ENCODE peak calls at places on chromosomes 5 and 9, in nine cellular contexts. N is endodermal cell, L is HFFc6, Z is foreskin fibroblast, E is RWPE1, A is breast epithelium, H is astrocyte, R is upper lobe of right lung, M is right lobe of liver. G is an unnamed sample.

GRCh38 chr9:133545494-133546286 is 11.2 kb downstream of the ADAMTSL2 start:
- DNase-seq in A (no peak), N (no peak), L (no peak), R (no peak), M (no peak), Z (no peak), H (no peak), E (no peak), G (no peak)

GRCh38 chr5:179297486-179298180 is 47.6 kb downstream of the ADAMTS2 start:
- DNase-seq in R (peak), M (no peak), Z (no peak), N (no peak), L (no peak), E (no peak), A (no peak), H (no peak), G (no peak)

GRCh38 chr9:124810513-124811355 is 33.8 kb downstream of the OLFML2A start:
- DNase-seq in H (peak), R (no peak), M (no peak), A (peak), Z (peak), N (peak), E (peak), L (peak), G (no peak)

GRCh38 chr5:67971223-67971830 is 244.2 kb upstream of the PIK3R1 start:
- DNase-seq in Z (peak), L (no peak), R (no peak), E (peak), M (peak), H (peak), N (no peak), A (no peak), G (no peak)

GRCh38 chr5:132293066-132293991 is 865 bp upstream of the SLC22A4 start:
- DNase-seq in Z (peak), M (peak), A (peak), N (peak), R (peak), H (peak), E (peak), L (peak), G (peak)

GRCh38 chr5:132237141-132237540 is 9.5 kb upstream of the P4HA2 start:
- DNase-seq in A (no peak), Z (no peak), N (peak), H (peak), R (peak), E (no peak), L (no peak), M (no peak), G (no peak)

GRCh38 chr5:32498484-32498883 is 53.9 kb upstream of the ZFR start:
- DNase-seq in E (no peak), N (no peak), Z (no peak), R (no peak), H (no peak), M (no peak), L (no peak), A (no peak), G (no peak)

GRCh38 chr5:178399723-178400115 is 167.1 kb upstream of the PHYKPL start:
- DNase-seq in L (no peak), Z (no peak), E (no peak), N (no peak), H (no peak), A (no peak), M (peak), R (no peak), G (no peak)

GRCh38 chr5:1504244-1504595 is 19.5 kb downstream of the LPCAT1 start:
- DNase-seq in H (no peak), M (no peak), A (no peak), R (no peak), Z (no peak), E (no peak), L (no peak), N (no peak), G (no peak)

GRCh38 chr5:172549708-172550095 is 91.4 kb upstream of the NEURL1B start:
- DNase-seq in M (no peak), H (no peak), A (no peak), L (no peak), N (no peak), Z (no peak), E (no peak), R (peak), G (no peak)

GRCh38 chr5:14509556-14509955 is 72.0 kb upstream of the OTULINL start:
- DNase-seq in N (no peak), E (no peak), H (no peak), R (no peak), M (no peak), A (no peak), L (no peak), Z (no peak), G (no peak)

GRCh38 chr5:127858116-127858784 is 155.1 kb downstream of the CCDC192 start:
- DNase-seq in N (no peak), L (no peak), R (no peak), M (no peak), Z (no peak), H (peak), E (no peak), A (no peak), G (no peak)

GRCh38 chr9:16704489-16705111 is 165.9 kb downstream of the BNC2 start:
- DNase-seq in A (no peak), Z (no peak), N (peak), L (no peak), M (no peak), E (no peak), H (no peak), R (no peak), G (no peak)

GRCh38 chr9:136762915-136763648 is 1.2 kb downstream of the LCN15 start:
- DNase-seq in A (no peak), L (no peak), N (peak), E (peak), Z (peak), H (no peak), M (no peak), R (peak), G (peak)

GRCh38 chr5:9233712-9234111 is 312.2 kb downstream of the SEMA5A start:
- DNase-seq in L (peak), A (no peak), Z (peak), M (no peak), N (no peak), H (peak), E (no peak), R (no peak), G (no peak)

GRCh38 chr9:18348086-18348485 is 125.9 kb upstream of the ADAMTSL1 start:
- DNase-seq in E (no peak), A (no peak), L (no peak), Z (no peak), H (no peak), N (no peak), M (no peak), R (no peak), G (no peak)

GRCh38 chr5:29054282-29054681 is 2015.9 kb upstream of the CDH9 start:
- DNase-seq in A (no peak), M (no peak), R (no peak), L (no peak), H (no peak), Z (no peak), N (no peak), E (peak), G (no peak)

GRCh38 chr5:147055304-147055826 is 176.8 kb upstream of the PPP2R2B start:
- DNase-seq in N (no peak), Z (no peak), R (no peak), A (no peak), E (no peak), H (no peak), M (no peak), L (no peak), G (no peak)

GRCh38 chr5:68240196-68240595 is 24.6 kb downstream of the PIK3R1 start:
- DNase-seq in L (no peak), Z (no peak), N (no peak), R (no peak), A (no peak), H (no peak), E (no peak), M (no peak), G (peak)

GRCh38 chr5:54673523-54674225 is 156.1 kb downstream of the SNX18 start:
- DNase-seq in M (peak), Z (peak), R (peak), L (no peak), E (no peak), H (no peak), A (no peak), N (no peak), G (peak)

GRCh38 chr5:24059006-24059405 is 551.6 kb downstream of the PRDM9 start:
- DNase-seq in N (no peak), A (no peak), H (peak), Z (peak), E (no peak), M (no peak), R (no peak), L (no peak), G (no peak)

GRCh38 chr5:123875444-123876264 is 363.7 kb downstream of the CSNK1G3 start:
- DNase-seq in L (no peak), H (no peak), A (no peak), N (peak), R (no peak), M (no peak), Z (no peak), E (no peak), G (no peak)

GRCh38 chr5:77851229-77852067 is 75.3 kb upstream of the TBCA start:
- DNase-seq in N (peak), L (no peak), A (no peak), Z (peak), R (no peak), M (no peak), H (no peak), E (peak), G (peak)

GRCh38 chr5:134647750-134648424 is 698 bp upstream of the SEC24A start:
- DNase-seq in M (peak), Z (peak), R (no peak), N (no peak), A (no peak), L (peak), H (peak), E (peak), G (peak)

GRCh38 chr9:116791314-116791713 is 104.2 kb downstream of the TRIM32 start:
- DNase-seq in A (no peak), Z (no peak), M (no peak), L (no peak), H (no peak), R (no peak), E (no peak), N (no peak), G (no peak)

GRCh38 chr5:128169369-128170017 is 85.9 kb downstream of the SLC12A2 start:
- DNase-seq in H (no peak), E (no peak), L (no peak), R (no peak), Z (no peak), A (no peak), N (no peak), M (no peak), G (no peak)

GRCh38 chr9:89442981-89443817 is 54.7 kb downstream of the SEMA4D start:
- DNase-seq in M (no peak), R (no peak), N (no peak), L (no peak), E (no peak), A (no peak), H (no peak), Z (no peak), G (peak)

GRCh38 chr5:143314664-143315063 is 88.8 kb downstream of the NR3C1 start:
- DNase-seq in R (no peak), L (peak), N (no peak), A (no peak), Z (peak), H (peak), E (peak), M (no peak), G (no peak)

GRCh38 chr5:56160723-56161445 is 72.2 kb downstream of the ANKRD55 start:
- DNase-seq in H (no peak), E (no peak), R (no peak), Z (no peak), M (no peak), L (no peak), A (no peak), N (no peak), G (no peak)

GRCh38 chr5:131571669-131572168 is 63.3 kb downstream of the RAPGEF6 start:
- DNase-seq in H (no peak), N (no peak), E (no peak), Z (no peak), L (no peak), A (no peak), R (no peak), M (no peak), G (no peak)

GRCh38 chr9:68740561-68740960 is 35.5 kb downstream of the PIP5K1B start:
- DNase-seq in Z (no peak), H (no peak), M (no peak), E (no peak), L (no peak), A (no peak), R (no peak), N (no peak), G (no peak)

GRCh38 chr5:19140276-19140675 is 847.7 kb downstream of the CDH18 start:
- DNase-seq in N (no peak), A (no peak), E (no peak), R (no peak), H (no peak), M (no peak), L (no peak), Z (no peak), G (no peak)

GRCh38 chr9:108704156-108704852 is 151.5 kb downstream of the ACTL7B start:
- DNase-seq in E (peak), N (no peak), M (no peak), H (peak), L (no peak), A (no peak), R (no peak), Z (peak), G (no peak)

GRCh38 chr5:93359296-93359957 is 221.6 kb downstream of the NR2F1-AS1 start:
- DNase-seq in H (peak), A (no peak), N (no peak), Z (peak), R (no peak), E (peak), L (peak), M (no peak), G (no peak)

GRCh38 chr5:176450077-176450476 is 1.9 kb downstream of the FAF2 start:
- DNase-seq in N (no peak), L (no peak), E (no peak), A (no peak), R (no peak), Z (no peak), M (no peak), H (no peak), G (no peak)

GRCh38 chr5:158320178-158320674 is 461.3 kb upstream of the CLINT1 start:
- DNase-seq in N (no peak), E (no peak), L (no peak), R (no peak), M (no peak), A (no peak), H (no peak), Z (no peak), G (no peak)

GRCh38 chr9:2319421-2319820 is 302.2 kb upstream of the VLDLR start:
- DNase-seq in H (no peak), N (no peak), R (no peak), M (no peak), Z (peak), E (no peak), L (no peak), A (no peak), G (no peak)
- TF ChIP-seq CTCF in H (no peak), N (no peak), R (no peak), M (no peak), Z (no peak), E (no peak), L (no peak), A (no peak), G (no peak)

DNA sequence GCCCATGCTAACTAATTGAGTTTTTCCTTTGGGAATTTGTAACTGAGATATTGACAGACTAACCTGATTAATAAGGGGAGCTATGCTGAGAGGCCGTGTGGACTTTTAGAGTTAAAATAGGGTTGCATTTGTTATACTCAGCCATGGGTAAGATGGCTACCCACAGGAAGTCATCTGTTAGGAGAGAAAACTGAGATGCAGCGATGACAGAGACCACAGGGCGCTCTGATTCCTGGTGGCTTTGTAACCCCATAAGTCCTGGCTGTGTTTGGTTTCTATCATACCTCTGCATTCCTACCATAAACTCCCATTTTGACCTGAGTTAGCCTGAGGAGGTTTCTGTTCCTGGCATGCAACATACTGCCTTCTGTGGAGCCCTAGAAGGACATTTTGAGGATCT is 19.5 kb upstream of the PANK3 start:
- DNase-seq in Z (no peak), M (no peak), H (no peak), A (no peak), R (no peak), N (no peak), L (no peak), E (no peak), G (no peak)
- TF ChIP-seq CTCF in Z (no peak), M (no peak), H (no peak), A (no peak), R (no peak), N (no peak), L (no peak), E (no peak), G (no peak)

GRCh38 chr9:120729796-120730195 is 15.5 kb upstream of the MEGF9 start:
- DNase-seq in Z (no peak), R (no peak), M (no peak), H (no peak), N (peak), E (no peak), L (no peak), A (no peak), G (no peak)
- TF ChIP-seq CTCF in Z (no peak), R (peak), M (peak), H (no peak), N (peak), E (no peak), L (peak), A (no peak), G (peak)

GRCh38 chr9:71683598-71684235 is 84.6 kb downstream of the CEMIP2 start:
- DNase-seq in L (peak), N (peak), R (no peak), H (peak), M (no peak), E (peak), A (peak), Z (peak), G (no peak)
- TF ChIP-seq CTCF in L (peak), N (peak), R (peak), H (peak), M (peak), E (peak), A (no peak), Z (peak), G (no peak)

DNA sequence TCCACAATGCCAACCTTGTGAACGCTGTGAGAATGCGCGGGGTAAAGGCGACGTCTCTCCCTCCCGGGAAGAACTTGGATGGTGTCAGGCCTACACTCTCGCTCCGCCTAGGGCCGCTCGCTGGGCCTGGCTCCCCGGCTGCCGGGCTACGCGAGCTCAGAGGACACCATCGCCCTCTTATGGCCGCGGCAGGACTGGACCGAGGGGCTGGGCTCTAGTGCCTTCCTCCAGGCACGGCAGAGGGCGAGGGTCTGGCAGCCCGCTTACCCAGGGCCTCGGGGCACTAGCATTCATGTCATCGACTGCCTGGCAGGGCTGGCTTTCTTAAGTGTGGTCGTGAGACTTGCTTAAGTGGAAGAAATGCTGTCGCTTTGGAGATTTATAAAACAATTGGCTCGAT is 1.2 kb upstream of the EXOSC2 start:
- DNase-seq in E (no peak), A (no peak), H (no peak), R (no peak), Z (peak), N (peak), L (no peak), M (peak), G (no peak)
- TF ChIP-seq CTCF in E (no peak), A (no peak), H (no peak), R (no peak), Z (no peak), N (peak), L (peak), M (peak), G (no peak)

DNA sequence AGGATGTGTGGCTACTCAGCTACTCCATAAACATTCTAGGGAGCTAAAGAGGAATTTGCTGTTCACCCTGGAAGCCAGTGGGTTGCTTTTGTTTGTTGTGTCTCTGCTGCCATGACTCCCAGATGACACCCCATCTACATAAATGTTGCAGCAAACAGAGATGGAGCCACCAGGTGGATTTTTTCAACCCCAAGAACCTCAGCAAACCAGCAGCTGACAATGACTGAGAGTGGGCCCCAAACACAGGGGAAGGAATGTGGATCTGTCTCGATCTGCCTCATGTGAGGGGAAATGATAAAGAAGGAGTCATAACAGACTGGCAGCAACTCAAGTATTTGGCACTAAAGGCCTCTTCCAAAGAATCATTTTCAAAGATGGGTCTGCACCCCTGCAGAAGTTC is 132.7 kb upstream of the TNC start:
- DNase-seq in R (no peak), E (peak), L (peak), N (peak), A (no peak), M (no peak), H (peak), Z (peak), G (no peak)
- TF ChIP-seq CTCF in R (no peak), E (no peak), L (peak), N (no peak), A (no peak), M (no peak), H (peak), Z (no peak), G (no peak)

DNA sequence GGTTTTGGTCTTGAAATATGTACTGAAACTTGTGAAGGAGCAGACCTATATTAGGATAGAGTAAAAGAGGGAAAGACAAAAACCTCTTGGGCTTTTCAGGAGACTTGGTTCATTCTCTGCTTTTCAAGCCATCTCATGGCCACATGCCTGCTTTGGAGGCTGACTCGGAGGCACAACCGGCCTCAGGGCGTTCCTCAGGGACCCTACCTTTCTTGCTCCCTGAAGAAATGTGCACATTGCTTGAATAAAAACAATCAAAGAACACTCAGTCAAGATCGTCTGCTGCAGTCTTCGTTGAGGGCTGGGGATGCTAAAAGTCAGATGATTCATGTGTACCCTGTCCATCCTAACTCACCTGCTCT is 994 bp downstream of the IRGM start:
- DNase-seq in N (no peak), A (no peak), R (no peak), H (no peak), L (no peak), E (no peak), Z (no peak), M (no peak), G (no peak)
- TF ChIP-seq CTCF in N (no peak), A (no peak), R (no peak), H (no peak), L (peak), E (peak), Z (no peak), M (no peak), G (no peak)

G was measured in GM20000.